ENCODE peak calls at places on chromosomes 11 and 22, in four cellular contexts. U is GM12878, J is H1, I is HepG2. A is an unnamed sample.

GRCh38 chr11:63767415-63768231 is 952 bp downstream of the ZFTA start:
- DNase-seq in J (peak; percentile 81), I (peak; percentile 49), U (no peak), A (peak; percentile 85)

GRCh38 chr11:31812392-31813241 is 1.5 kb upstream of the PAX6 start:
- DNase-seq in J (no peak), I (peak; percentile 17), U (no peak), A (no peak)

GRCh38 chr11:11821899-11822298 is 19.9 kb upstream of the USP47 start:
- DNase-seq in U (no peak), I (no peak), J (no peak), A (no peak)

GRCh38 chr11:131973017-131973416 is 602.6 kb downstream of the NTM start:
- DNase-seq in J (no peak), I (no peak), U (no peak), A (no peak)

GRCh38 chr11:33912405-33913361 is 20.8 kb upstream of the LMO2 start:
- DNase-seq in J (no peak), U (peak; percentile 82), I (no peak), A (no peak)

GRCh38 chr11:77542296-77542695 is 47.5 kb upstream of the AQP11 start:
- DNase-seq in U (no peak), I (no peak), J (no peak), A (no peak)

GRCh38 chr11:114346709-114347141 is 50.5 kb downstream of the NNMT start:
- DNase-seq in I (no peak), U (no peak), J (no peak), A (no peak)

GRCh38 chr22:22079404-22080148 is 97.0 kb upstream of the TOP3B start:
- DNase-seq in J (no peak), U (no peak), I (no peak), A (no peak)

GRCh38 chr22:37672920-37673453 is 2.4 kb upstream of the LGALS1 start:
- DNase-seq in J (no peak), U (no peak), I (no peak), A (no peak)

GRCh38 chr22:33697640-33698039 is 222.6 kb downstream of the LARGE1 start:
- DNase-seq in J (no peak), I (peak; percentile 7), U (no peak), A (no peak)

GRCh38 chr11:114291847-114292680 is 4.1 kb upstream of the NNMT start:
- DNase-seq in I (no peak), J (no peak), U (no peak), A (no peak)

GRCh38 chr22:35155403-35156025 is 89.6 kb downstream of the ISX start:
- DNase-seq in U (no peak), J (no peak), I (no peak), A (no peak)

GRCh38 chr11:14500181-14500651 is 605 bp upstream of the COPB1 start:
- DNase-seq in J (no peak), U (peak; percentile 30), I (peak; percentile 39), A (no peak)

GRCh38 chr22:37633693-37634504 is 5.6 kb upstream of the SH3BP1 start:
- DNase-seq in I (peak; percentile 85), U (peak; percentile 60), J (peak; percentile 41), A (no peak)

GRCh38 chr22:49811014-49811791 is 16.5 kb downstream of the BRD1 start:
- DNase-seq in U (no peak), J (no peak), I (no peak), A (no peak)

GRCh38 chr11:12287374-12288211 is 89.8 kb upstream of the PARVA start:
- DNase-seq in U (no peak), J (peak; percentile 57), I (peak; percentile 59), A (no peak)

GRCh38 chr11:2002807-2003206 is 5.2 kb upstream of the H19 start:
- DNase-seq in U (no peak), I (no peak), J (no peak), A (no peak)

GRCh38 chr11:115503886-115504278 is 333 bp downstream of the CADM1 start:
- DNase-seq in I (peak; percentile 5), J (no peak), U (no peak), A (no peak)

GRCh38 chr11:130814440-130815073 is 101.7 kb downstream of the SNX19 start:
- DNase-seq in U (no peak), I (no peak), J (no peak), A (no peak)

GRCh38 chr11:135002236-135002635 is 590.2 kb upstream of the B3GAT1 start:
- DNase-seq in J (no peak), I (no peak), U (no peak), A (no peak)

GRCh38 chr11:124800226-124800929 is at the start of gene MSANTD2:
- DNase-seq in U (no peak), I (peak; percentile 46), J (peak; percentile 29), A (peak; percentile 70)

GRCh38 chr11:33178443-33179154 is 17.3 kb upstream of the CSTF3 start:
- DNase-seq in I (no peak), U (no peak), J (no peak), A (no peak)

GRCh38 chr11:641806-642370 is 4.8 kb downstream of the DRD4 start:
- DNase-seq in I (no peak), U (no peak), J (no peak), A (no peak)

GRCh38 chr11:120551191-120551590 is 39.6 kb downstream of the GRIK4 start:
- DNase-seq in U (no peak), J (no peak), I (no peak), A (no peak)

GRCh38 chr11:12318791-12319733 is 58.3 kb upstream of the PARVA start:
- DNase-seq in J (no peak), I (no peak), U (no peak), A (no peak)

GRCh38 chr11:64908766-64909165 is 8.2 kb downstream of the ATG2A start:
- DNase-seq in I (no peak), U (no peak), J (no peak), A (no peak)

GRCh38 chr11:130209944-130210854 is 50.6 kb downstream of the ST14 start:
- DNase-seq in J (no peak), I (no peak), U (no peak), A (no peak)

GRCh38 chr11:123822591-123822990 is 16.4 kb upstream of the OR6M1 start:
- DNase-seq in J (no peak), I (no peak), U (no peak), A (no peak)

GRCh38 chr11:78212586-78213371 is 24.1 kb downstream of the USP35 start:
- DNase-seq in J (no peak), U (no peak), I (no peak), A (no peak)

GRCh38 chr11:44982496-44983062 is 31.9 kb upstream of the TP53I11 start:
- DNase-seq in J (no peak), I (no peak), U (no peak), A (no peak)

GRCh38 chr11:114132427-114132826 is 72.9 kb downstream of the ZBTB16 start:
- DNase-seq in J (no peak), U (no peak), I (no peak), A (no peak)

GRCh38 chr11:32088117-32088941 is 2.5 kb upstream of the RCN1 start:
- DNase-seq in J (no peak), I (no peak), U (peak; percentile 66), A (no peak)

GRCh38 chr11:70495351-70496310 is 97.3 kb downstream of the CTTN start:
- DNase-seq in I (no peak), J (no peak), U (no peak), A (no peak)

GRCh38 chr22:49599691-49600451 is 227.8 kb downstream of the BRD1 start:
- DNase-seq in J (no peak), I (no peak), U (no peak), A (no peak)

DNA sequence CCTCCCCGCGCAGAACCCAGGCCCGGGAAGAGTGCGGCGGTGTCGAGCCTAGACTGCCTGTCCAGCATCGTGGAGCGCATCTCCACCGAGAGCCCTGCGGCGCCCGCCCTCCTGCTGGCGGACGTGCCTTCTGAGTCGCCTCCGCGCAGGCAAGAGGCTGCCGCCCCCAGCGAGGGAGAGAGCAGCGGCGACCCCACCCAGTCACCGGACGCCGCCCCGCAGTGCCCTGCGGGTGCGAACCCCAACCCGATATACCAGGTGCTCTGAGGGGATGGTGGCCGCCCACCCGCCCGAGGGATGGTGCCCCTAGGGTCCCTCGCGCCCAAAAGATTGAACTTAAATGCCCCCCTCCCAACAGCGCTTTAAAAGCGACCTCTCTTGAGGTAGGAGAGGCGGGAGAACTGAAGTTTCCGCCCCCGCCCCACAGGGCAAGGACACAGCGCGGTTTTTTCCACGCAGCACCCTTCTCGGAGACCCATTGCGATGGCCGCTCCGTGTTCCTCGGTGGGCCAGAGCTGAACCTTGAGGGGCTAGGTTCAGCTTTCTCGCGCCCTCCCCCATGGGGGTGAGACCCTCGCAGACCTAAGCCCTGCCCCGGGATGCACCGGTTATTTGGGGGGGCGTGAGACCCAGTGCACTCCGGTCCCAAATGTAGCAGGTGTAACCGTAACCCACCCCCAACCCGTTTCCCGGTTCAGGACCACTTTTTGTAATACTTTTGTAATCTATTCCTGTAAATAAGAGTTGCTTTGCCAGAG is 2.0 kb downstream of the MYOD1 start:
- DNase-seq in U (no peak), I (no peak), J (no peak), A (no peak)
- TF ChIP-seq SUZ12 in U (no peak), I (no peak), J (peak; percentile 64), A (no peak)

GRCh38 chr11:30423886-30424285 is 101.0 kb downstream of the ARL14EP start:
- DNase-seq in I (no peak), J (no peak), U (no peak), A (no peak)
- TF ChIP-seq ZNF274 in I (no peak), J (no peak), U (no peak), A (no peak)

DNA sequence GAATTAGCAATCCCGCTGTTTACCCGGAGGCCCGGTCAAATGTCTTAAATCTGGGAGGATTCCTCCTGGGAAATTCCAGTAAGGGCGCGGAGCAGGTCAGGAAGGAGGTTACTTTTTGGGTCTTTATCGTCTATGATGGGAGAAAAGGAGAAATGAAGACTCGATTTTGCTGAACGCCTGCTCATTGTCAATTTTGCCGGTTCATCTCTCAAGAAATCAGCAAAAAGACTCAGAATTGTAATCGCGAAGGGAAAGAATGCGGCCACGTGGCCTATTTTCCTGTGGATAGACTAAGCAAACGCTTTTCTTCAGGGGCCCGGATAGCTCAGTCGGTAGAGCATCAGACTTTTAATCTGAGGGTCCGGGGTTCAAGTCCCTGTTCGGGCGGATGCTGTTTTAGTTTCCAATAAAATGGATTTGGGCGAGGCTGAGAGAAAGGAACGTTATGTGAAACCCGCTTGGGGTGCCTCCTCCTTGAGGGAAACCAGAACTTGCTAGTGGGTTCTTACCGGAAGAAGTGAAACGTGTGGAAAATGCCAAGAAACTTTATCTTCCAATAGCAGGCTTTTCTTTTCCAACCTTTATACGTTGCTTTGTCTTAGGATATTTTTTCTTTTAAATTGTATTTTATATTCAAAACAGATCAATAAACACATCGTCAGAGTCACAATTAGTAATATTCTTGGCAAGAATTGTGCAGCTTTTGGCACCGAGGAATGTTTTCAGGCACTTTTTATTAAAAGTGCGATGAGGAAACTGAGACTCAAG is 45.0 kb downstream of the OR4D9 start:
- DNase-seq in I (peak; percentile 81), J (peak; percentile 68), U (peak; percentile 58), A (no peak)
- H3K9ac ChIP-seq in I (peak overlapping the region; percentile 67), J (peak overlapping the region; percentile 87), U (peak overlapping the region; percentile 31), A (peak overlapping the region; percentile 43)

DNA sequence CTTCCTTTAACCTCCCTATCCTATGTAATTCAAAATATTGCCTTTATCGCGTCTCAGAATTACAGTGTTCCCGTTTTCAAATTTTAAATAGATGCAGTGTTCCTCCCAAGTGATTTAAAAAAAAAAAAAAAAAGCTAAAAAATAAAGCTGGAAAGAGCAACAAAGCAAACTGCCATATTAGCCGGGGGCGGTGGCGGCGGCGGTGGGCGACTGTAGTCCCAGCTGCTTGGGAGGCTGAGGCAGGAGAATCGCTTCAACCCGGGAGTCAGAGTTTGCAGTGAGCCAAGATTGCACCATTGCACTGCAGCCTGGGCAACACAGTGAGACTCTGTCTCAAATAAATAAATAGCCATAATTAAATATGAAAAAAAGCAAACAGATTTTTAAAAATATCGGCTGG is 5.5 kb upstream of the AGBL2 start:
- DNase-seq in J (no peak), U (no peak), I (no peak), A (no peak)
- TF ChIP-seq SUZ12 in J (no peak), U (no peak), I (no peak), A (no peak)